ENCODE peak calls at places on chromosomes 6 and 20, in seven cellular contexts. Q is fibroblast of mammary gland, O is A172, K is NCI-H774, C is NAMALWA, E is NCI-H1092, W is GM12864. B is an unnamed sample.

GRCh38 chr20:19699132-19699971 is 58.7 kb upstream of the RIN2 start:
- DNase-seq in Q (peak; percentile 71), O (peak; percentile 87), K (no peak), C (no peak), E (no peak), W (no peak), B (no peak)

GRCh38 chr20:44460795-44461141 is 14.9 kb upstream of the TTPAL start:
- DNase-seq in Q (peak; percentile 62), O (peak; percentile 51), K (no peak), C (peak; percentile 71), E (peak; percentile 2), W (no peak), B (no peak)

GRCh38 chr6:128981716-128982115 is 98.8 kb downstream of the LAMA2 start:
- DNase-seq in Q (peak; percentile 7), O (no peak), K (no peak), C (no peak), E (no peak), W (no peak), B (no peak)

GRCh38 chr6:2875840-2876207 is 27.3 kb downstream of the SERPINB9 start:
- DNase-seq in Q (no peak), O (no peak), K (no peak), C (peak; percentile 40), E (no peak), W (no peak), B (no peak)

GRCh38 chr20:43744121-43744520 is 17.3 kb upstream of the GTSF1L start:
- DNase-seq in Q (peak; percentile 46), O (peak; percentile 55), K (no peak), C (no peak), E (no peak), W (no peak), B (no peak)

GRCh38 chr6:15444881-15445280 is 199.0 kb downstream of the JARID2 start:
- DNase-seq in Q (no peak), O (peak; percentile 53), K (no peak), C (peak; percentile 39), E (peak; percentile 13), W (no peak), B (no peak)

GRCh38 chr6:128599036-128599435 is 78.6 kb upstream of the PTPRK start:
- DNase-seq in Q (peak; percentile 3), O (no peak), K (peak; percentile 43), C (no peak), E (no peak), W (no peak), B (no peak)

GRCh38 chr6:32852844-32853540 is 512 bp downstream of the TAP1 start:
- DNase-seq in Q (peak; percentile 21), O (peak; percentile 21), K (no peak), C (peak; percentile 54), E (no peak), W (no peak), B (no peak)

GRCh38 chr20:3613821-3614440 is 49.3 kb downstream of the GFRA4 start:
- DNase-seq in Q (peak; percentile 19), O (no peak), K (no peak), C (no peak), E (no peak), W (no peak), B (no peak)

GRCh38 chr6:49776444-49776843 is 10.6 kb downstream of the PGK2 start:
- DNase-seq in Q (no peak), O (no peak), K (no peak), C (no peak), E (no peak), W (no peak), B (no peak)